ENCODE peak calls at places on chromosomes 6 and 20, in nine cellular contexts. V, L, P, G, D, M, A, Q and E are unnamed samples.

GRCh38 chr6:110270166-110270565 is 88.0 kb downstream of the METTL24 start:
- DNase-seq in P (no peak), A (peak; percentile 74), G (no peak), D (no peak), M (no peak), L (no peak), Q (peak; percentile 59), V (no peak), E (no peak)

GRCh38 chr6:133463789-133464188 is 222.6 kb downstream of the EYA4 start:
- DNase-seq in Q (no peak), A (no peak), G (no peak), M (no peak), P (no peak), D (no peak), L (no peak), V (no peak), E (no peak)

GRCh38 chr20:11920083-11920482 is 2.4 kb downstream of the BTBD3 start:
- DNase-seq in L (no peak), V (no peak), A (no peak), Q (no peak), M (no peak), P (no peak), G (no peak), D (no peak), E (no peak)

GRCh38 chr20:38853759-38854158 is 48.3 kb downstream of the PPP1R16B start:
- DNase-seq in G (no peak), D (no peak), P (no peak), L (no peak), M (no peak), Q (no peak), V (no peak), A (no peak), E (no peak)

GRCh38 chr6:153965996-153966395 is 73.0 kb upstream of the OPRM1 start:
- DNase-seq in M (no peak), G (no peak), Q (no peak), A (no peak), P (no peak), D (peak; percentile 74), V (no peak), L (peak; percentile 40), E (no peak)

GRCh38 chr6:81995548-81996289 is 243.2 kb upstream of the TENT5A start:
- DNase-seq in Q (no peak), M (no peak), P (no peak), V (no peak), A (no peak), G (no peak), D (no peak), L (peak; percentile 70), E (no peak)

GRCh38 chr6:19734061-19734460 is 103.1 kb upstream of the ID4 start:
- DNase-seq in G (no peak), Q (no peak), V (no peak), P (no peak), D (no peak), L (no peak), A (no peak), M (no peak), E (no peak)

GRCh38 chr6:903746-904145 is 210.8 kb upstream of the EXOC2 start:
- DNase-seq in D (peak; percentile 15), G (no peak), L (peak; percentile 52), P (no peak), Q (no peak), V (no peak), M (no peak), A (no peak), E (no peak)

GRCh38 chr6:166775923-166776220 is 148.8 kb upstream of the RPS6KA2 start:
- DNase-seq in L (no peak), M (no peak), A (no peak), D (no peak), V (no peak), G (no peak), Q (no peak), P (no peak), E (no peak)

GRCh38 chr6:166778776-166779175 is 151.7 kb upstream of the RPS6KA2 start:
- DNase-seq in D (no peak), A (no peak), Q (no peak), L (no peak), M (no peak), V (no peak), P (no peak), G (no peak), E (no peak)

GRCh38 chr6:166776571-166776970 is 149.5 kb upstream of the RPS6KA2 start:
- DNase-seq in L (no peak), V (no peak), A (no peak), P (no peak), D (no peak), M (no peak), G (no peak), Q (no peak), E (no peak)

GRCh38 chr6:166778046-166778445 is 151.0 kb upstream of the RPS6KA2 start:
- DNase-seq in D (no peak), L (no peak), M (no peak), P (no peak), G (no peak), A (no peak), V (no peak), Q (no peak), E (no peak)

DNA sequence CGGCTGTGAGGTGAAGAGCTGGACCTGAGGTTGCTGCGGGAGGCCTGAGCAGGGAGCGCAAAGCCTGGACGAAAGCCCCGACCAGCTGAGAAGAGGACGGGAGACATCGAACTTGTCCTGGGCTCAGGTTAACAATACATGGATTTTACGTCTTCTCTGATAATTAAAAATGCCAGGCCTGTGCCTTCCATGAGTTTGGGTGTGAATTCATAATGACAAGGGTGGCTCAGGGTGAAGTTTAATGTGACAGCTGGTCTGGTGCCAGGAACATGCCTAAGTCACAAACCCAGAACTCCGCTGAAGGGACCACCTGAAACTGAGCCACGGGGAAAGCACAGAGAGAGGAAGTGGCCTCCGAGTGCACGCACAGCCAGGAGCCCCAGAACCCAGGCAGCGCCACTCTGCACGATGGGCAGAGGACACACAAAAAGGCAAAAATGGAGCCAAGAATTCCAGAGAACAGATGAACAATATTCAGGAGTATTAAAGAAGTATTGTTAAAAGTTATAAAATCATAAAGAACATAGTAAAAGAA is 150.1 kb upstream of the RPS6KA2 start:
- DNase-seq in D (no peak), L (no peak), Q (no peak), V (no peak), M (no peak), G (no peak), P (no peak), A (no peak), E (no peak)
- H3K4me3 ChIP-seq in D (no peak overlapping the region), L (no peak overlapping the region), Q (no peak overlapping the region), V (no peak overlapping the region), M (no peak overlapping the region), G (no peak overlapping the region), P (no peak overlapping the region), A (no peak overlapping the region), E (no peak overlapping the region)

GRCh38 chr6:167678102-167679101 is 148.3 kb upstream of the AFDN start:
- DNase-seq in Q (no peak), P (peak; percentile 56), M (peak; percentile 46), A (peak; percentile 81), V (no peak), L (peak; percentile 8), D (no peak), G (peak; percentile 28), E (no peak)

GRCh38 chr6:167679137-167679736 is 147.5 kb upstream of the AFDN start:
- DNase-seq in D (no peak), V (no peak), Q (no peak), M (no peak), L (no peak), G (no peak), P (no peak), A (peak; percentile 40), E (no peak)

GRCh38 chr6:167676000-167676665 is 150.6 kb upstream of the AFDN start:
- DNase-seq in L (no peak), P (peak; percentile 71), A (no peak), D (no peak), G (no peak), M (peak; percentile 51), V (no peak), Q (no peak), E (no peak)

GRCh38 chr6:167676666-167677421 is 149.9 kb upstream of the AFDN start:
- DNase-seq in L (no peak), M (no peak), A (peak; percentile 48), D (no peak), Q (no peak), V (no peak), P (peak; percentile 59), G (no peak), E (no peak)

DNA sequence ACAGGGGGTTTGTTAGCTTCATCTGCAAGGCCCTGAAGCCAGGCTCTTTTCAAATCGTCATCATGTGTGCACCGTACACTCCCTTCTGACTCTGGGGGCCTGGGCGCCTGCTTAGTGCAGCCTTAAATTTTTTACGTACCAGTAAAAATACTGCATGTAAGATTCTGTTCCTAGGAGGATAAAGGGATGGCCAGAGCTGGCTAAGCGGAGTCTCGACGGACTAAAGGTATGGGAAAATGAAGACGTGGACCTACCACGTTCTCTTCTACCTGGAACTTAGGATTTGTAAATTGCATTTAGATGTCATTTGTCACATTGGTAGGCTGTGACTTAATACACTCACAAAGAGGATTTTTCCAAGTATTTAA is 149.3 kb upstream of the AFDN start:
- DNase-seq in P (no peak), A (no peak), G (no peak), Q (no peak), D (no peak), M (no peak), L (no peak), V (no peak), E (no peak)
- H3K4me3 ChIP-seq in P (peak overlapping the region; percentile 50), A (peak overlapping the region; percentile 79), G (no peak overlapping the region), Q (no peak overlapping the region), D (no peak overlapping the region), M (no peak overlapping the region), L (no peak overlapping the region), V (no peak overlapping the region), E (no peak overlapping the region)

GRCh38 chr6:107699191-107700015 is 124.7 kb downstream of the SCML4 start:
- DNase-seq in Q (no peak), L (no peak), D (no peak), M (no peak), P (no peak), V (no peak), G (no peak), A (no peak), E (no peak)

GRCh38 chr6:107695061-107695715 is 128.9 kb downstream of the SCML4 start:
- DNase-seq in L (no peak), Q (no peak), P (no peak), D (no peak), G (no peak), A (no peak), M (no peak), V (no peak), E (no peak)

GRCh38 chr6:107700016-107700335 is 124.1 kb downstream of the SCML4 start:
- DNase-seq in L (no peak), D (no peak), A (no peak), V (no peak), M (no peak), G (no peak), P (no peak), Q (no peak), E (no peak)

GRCh38 chr6:107697682-107698081 is 126.4 kb downstream of the SCML4 start:
- DNase-seq in M (no peak), G (no peak), D (no peak), V (no peak), Q (no peak), L (peak; percentile 10), A (no peak), P (no peak), E (no peak)

GRCh38 chr6:107698146-107698545 is 126.0 kb downstream of the SCML4 start:
- DNase-seq in G (no peak), V (no peak), L (peak; percentile 43), D (no peak), P (no peak), M (no peak), A (no peak), Q (no peak), E (peak; percentile 17)
- H3K4me3 ChIP-seq in G (no peak overlapping the region), V (no peak overlapping the region), L (no peak overlapping the region), D (no peak overlapping the region), P (no peak overlapping the region), M (no peak overlapping the region), A (no peak overlapping the region), Q (no peak overlapping the region), E (no peak overlapping the region)

GRCh38 chr20:47784256-47784598 is 1.1 kb downstream of the SULF2 start:
- DNase-seq in A (no peak), G (no peak), Q (no peak), V (no peak), D (no peak), M (no peak), P (no peak), L (no peak), E (no peak)
- H3K4me3 ChIP-seq in A (peak overlapping the region; percentile 82), G (peak overlapping the region; percentile 58), Q (peak overlapping the region; percentile 69), V (no peak overlapping the region), D (peak overlapping the region; percentile 71), M (peak overlapping the region; percentile 55), P (peak overlapping the region; percentile 67), L (peak overlapping the region; percentile 40), E (peak overlapping the region; percentile 64)